ENCODE peak calls at places on chromosomes 6 and 20, in ten cellular contexts. W, O, E, D, G, I, U, R, H and X are unnamed samples.

GRCh38 chr6:72931325-72931903 is 293.9 kb downstream of the KHDC1L start:
- DNase-seq in W (no peak), O (no peak), E (no peak), D (no peak), G (no peak), I (no peak), U (no peak), R (no peak), H (no peak), X (no peak)

GRCh38 chr6:35602133-35602946 is 86.4 kb downstream of the FKBP5 start:
- DNase-seq in W (no peak), O (no peak), E (no peak), D (no peak), G (no peak), I (no peak), U (no peak), R (no peak), H (peak; percentile 69), X (no peak)

GRCh38 chr20:52402514-52402913 is 210.9 kb upstream of the ZFP64 start:
- DNase-seq in W (no peak), O (no peak), E (no peak), D (no peak), G (no peak), I (no peak), U (no peak), R (no peak), H (no peak), X (no peak)

GRCh38 chr20:36572701-36573102 is 695 bp upstream of the TGIF2 start:
- DNase-seq in W (no peak), O (peak; percentile 74), E (no peak), D (no peak), G (peak; percentile 41), I (no peak), U (peak; percentile 66), R (no peak), H (peak; percentile 46), X (peak; percentile 52)

GRCh38 chr20:58963060-58963584 is 17.9 kb upstream of the NELFCD start:
- DNase-seq in W (no peak), O (no peak), E (no peak), D (no peak), G (no peak), I (no peak), U (no peak), R (no peak), H (no peak), X (no peak)

GRCh38 chr20:47674145-47674544 is 111.1 kb downstream of the SULF2 start:
- DNase-seq in W (no peak), O (no peak), E (no peak), D (no peak), G (no peak), I (no peak), U (no peak), R (no peak), H (no peak), X (no peak)

GRCh38 chr6:4370066-4370465 is 234.7 kb upstream of the ECI2 start:
- DNase-seq in W (no peak), O (peak; percentile 92), E (no peak), D (no peak), G (no peak), I (no peak), U (no peak), R (no peak), H (peak; percentile 98), X (no peak)

GRCh38 chr6:1390805-1391511 is 1.6 kb downstream of the FOXF2 start:
- DNase-seq in W (no peak), O (peak; percentile 4), E (peak; percentile 69), D (no peak), G (no peak), I (no peak), U (no peak), R (no peak), H (no peak), X (no peak)

GRCh38 chr20:23147964-23148720 is 62.0 kb upstream of the CD93 start:
- DNase-seq in W (no peak), O (peak; percentile 96), E (no peak), D (no peak), G (no peak), I (no peak), U (peak; percentile 29), R (no peak), H (peak; percentile 81), X (peak; percentile 53)

GRCh38 chr6:36962874-36963273 is 8.3 kb downstream of the PI16 start:
- DNase-seq in W (peak; percentile 37), O (peak; percentile 48), E (peak; percentile 95), D (peak; percentile 72), G (peak; percentile 69), I (peak; percentile 66), U (peak; percentile 91), R (peak; percentile 85), H (no peak), X (peak; percentile 68)

GRCh38 chr6:114144887-114145851 is 174.2 kb upstream of the HDAC2 start:
- DNase-seq in W (no peak), O (no peak), E (no peak), D (no peak), G (no peak), I (no peak), U (no peak), R (no peak), H (no peak), X (no peak)

GRCh38 chr20:57560554-57561355 is at the start of gene PCK1:
- DNase-seq in W (no peak), O (peak; percentile 92), E (no peak), D (peak; percentile 65), G (no peak), I (no peak), U (no peak), R (no peak), H (no peak), X (no peak)

GRCh38 chr6:63910863-63911665 is 275.5 kb downstream of the PHF3 start:
- DNase-seq in W (no peak), O (no peak), E (no peak), D (no peak), G (no peak), I (no peak), U (no peak), R (no peak), H (no peak), X (peak; percentile 43)

GRCh38 chr6:33750244-33750991 is 3.7 kb upstream of the IP6K3 start:
- DNase-seq in W (no peak), O (no peak), E (no peak), D (no peak), G (no peak), I (no peak), U (no peak), R (no peak), H (no peak), X (no peak)

GRCh38 chr20:53926428-53927028 is 143.9 kb downstream of the BCAS1 start:
- DNase-seq in W (no peak), O (peak; percentile 99), E (no peak), D (no peak), G (no peak), I (no peak), U (peak; percentile 46), R (no peak), H (peak; percentile 99), X (peak; percentile 89)

GRCh38 chr6:35920793-35921732 is at the start of gene SRPK1:
- DNase-seq in W (peak; percentile 58), O (peak; percentile 88), E (peak; percentile 92), D (peak; percentile 92), G (peak; percentile 74), I (peak; percentile 79), U (peak; percentile 99), R (peak; percentile 76), H (peak; percentile 75), X (peak; percentile 93)

GRCh38 chr6:71333700-71334099 is 45.1 kb downstream of the OGFRL1 start:
- DNase-seq in W (no peak), O (peak; percentile 93), E (no peak), D (no peak), G (no peak), I (no peak), U (no peak), R (no peak), H (peak; percentile 91), X (no peak)

GRCh38 chr20:62156592-62157386 is 13.2 kb downstream of the SS18L1 start:
- DNase-seq in W (peak; percentile 64), O (peak; percentile 52), E (peak; percentile 89), D (peak; percentile 71), G (peak; percentile 62), I (peak; percentile 14), U (peak; percentile 88), R (no peak), H (peak; percentile 27), X (peak; percentile 77)